ENCODE peak calls at places on chromosomes 11 and 22, in ten cellular contexts. Z is GM12865, V is foreskin keratinocyte, R is iPS DF 6.9, Q is NCI-H187, D is NT2/D1, O is NCI-H2171, B is GM13976, C is A549, E is naive B cell. H is an unnamed sample.
A peak's percentile ranks its signal among the peaks of the same experiment; 100 is the strongest.

GRCh38 chr11:58958500-58958899 is 19.2 kb downstream of the GLYATL1 start:
- DNase-seq in D (peak; percentile 20), R (peak; percentile 18), E (peak; percentile 70), C (peak; percentile 19), Z (peak; percentile 65), B (peak; percentile 58), V (no peak), Q (no peak), O (no peak), H (peak; percentile 69)

GRCh38 chr22:24521791-24522245 is 26.7 kb downstream of the UPB1 start:
- DNase-seq in E (no peak), C (peak; percentile 71), R (peak; percentile 85), Q (peak; percentile 3), B (peak; percentile 68), V (peak; percentile 84), O (peak; percentile 57), Z (peak; percentile 75), D (peak; percentile 64), H (peak; percentile 57)

GRCh38 chr11:118265954-118266353 is 1.9 kb upstream of the MPZL2 start:
- DNase-seq in D (no peak), R (no peak), E (no peak), O (no peak), C (no peak), B (no peak), Z (no peak), V (peak; percentile 64), Q (no peak), H (no peak)

GRCh38 chr11:2390871-2391662 is 9.5 kb upstream of the TSSC4 start:
- DNase-seq in R (no peak), B (no peak), V (peak; percentile 43), O (peak; percentile 35), E (no peak), Z (no peak), C (peak; percentile 44), Q (no peak), D (peak; percentile 59), H (peak; percentile 55)

GRCh38 chr22:36430863-36431262 is 43.1 kb upstream of the MYH9 start:
- DNase-seq in D (no peak), O (no peak), Q (no peak), C (peak; percentile 53), R (no peak), E (no peak), Z (no peak), V (no peak), B (no peak), H (no peak)

GRCh38 chr11:76838422-76839068 is 22.2 kb upstream of the ACER3 start:
- DNase-seq in R (peak; percentile 67), C (peak; percentile 55), B (no peak), O (no peak), Z (no peak), D (no peak), E (no peak), V (no peak), Q (no peak), H (no peak)

GRCh38 chr22:31080164-31080847 is 812 bp upstream of the SMTN start:
- DNase-seq in C (no peak), B (no peak), V (no peak), Z (no peak), Q (no peak), D (no peak), E (no peak), O (no peak), R (no peak), H (no peak)

GRCh38 chr11:58165504-58166106 is 23.3 kb upstream of the OR9Q2 start:
- DNase-seq in R (no peak), D (no peak), O (no peak), Q (no peak), V (no peak), Z (no peak), C (no peak), E (no peak), B (no peak), H (no peak)

GRCh38 chr11:128238521-128239222 is 348.7 kb downstream of the ETS1 start:
- DNase-seq in E (peak; percentile 13), D (no peak), B (peak; percentile 31), R (no peak), C (no peak), O (no peak), Z (no peak), Q (no peak), V (no peak), H (no peak)

GRCh38 chr22:23686416-23687024 is 4.3 kb upstream of the RGL4 start:
- DNase-seq in E (no peak), V (no peak), D (no peak), C (no peak), Q (no peak), R (no peak), B (peak; percentile 6), Z (no peak), O (no peak), H (no peak)

GRCh38 chr22:44192098-44192810 is 11.5 kb downstream of the PARVG start:
- DNase-seq in B (peak; percentile 66), D (peak; percentile 36), R (peak; percentile 9), V (no peak), C (peak; percentile 56), E (no peak), Z (peak; percentile 71), O (no peak), Q (no peak), H (no peak)

GRCh38 chr22:48332438-48333322 is 1495.0 kb downstream of the BRD1 start:
- DNase-seq in V (no peak), B (no peak), C (no peak), O (no peak), Z (no peak), R (no peak), E (no peak), Q (no peak), D (no peak), H (no peak)

GRCh38 chr11:114296190-114296978 is at the start of gene NNMT:
- DNase-seq in B (no peak), Q (no peak), V (no peak), D (no peak), Z (no peak), C (peak; percentile 87), O (no peak), R (no peak), E (no peak), H (no peak)

GRCh38 chr11:28110839-28111235 is 2.6 kb downstream of the METTL15 start:
- DNase-seq in V (no peak), D (no peak), B (no peak), O (no peak), C (no peak), R (no peak), Q (no peak), E (peak; percentile 3), Z (no peak), H (no peak)

GRCh38 chr11:126857860-126858808 is 142.4 kb downstream of the KIRREL3 start:
- DNase-seq in C (peak; percentile 26), B (no peak), V (peak; percentile 64), D (no peak), R (no peak), O (peak; percentile 60), E (no peak), Z (no peak), Q (peak; percentile 93), H (no peak)

GRCh38 chr22:22400099-22400498 is 108.4 kb downstream of the ZNF280B start:
- DNase-seq in Z (no peak), O (no peak), B (no peak), V (no peak), E (no peak), Q (no peak), R (no peak), C (no peak), D (no peak), H (no peak)

GRCh38 chr11:104142701-104143100 is 21.2 kb downstream of the PDGFD start:
- DNase-seq in E (no peak), Z (no peak), Q (no peak), D (no peak), B (no peak), O (no peak), V (no peak), C (no peak), R (no peak), H (no peak)

GRCh38 chr11:128328955-128329551 is 258.3 kb downstream of the ETS1 start:
- DNase-seq in O (no peak), Z (no peak), E (peak; percentile 22), B (no peak), D (no peak), C (no peak), R (no peak), Q (no peak), V (no peak), H (no peak)

GRCh38 chr11:111944651-111945051 is 7.5 kb downstream of the DIXDC1 start:
- DNase-seq in O (no peak), C (peak; percentile 57), V (peak; percentile 93), Z (no peak), E (no peak), Q (no peak), R (no peak), B (no peak), D (no peak), H (no peak)

GRCh38 chr11:111422494-111423249 is 43.6 kb upstream of the POU2AF1 start:
- DNase-seq in Q (no peak), V (no peak), C (peak; percentile 55), B (peak; percentile 62), O (peak; percentile 62), D (peak; percentile 65), R (peak; percentile 67), Z (peak; percentile 86), E (peak; percentile 76), H (peak; percentile 49)

GRCh38 chr11:130408401-130408890 is 20.0 kb downstream of the ADAMTS8 start:
- DNase-seq in Q (no peak), R (no peak), B (no peak), E (no peak), C (no peak), V (no peak), Z (no peak), O (no peak), D (no peak), H (no peak)

GRCh38 chr22:38870791-38871359 is 1.1 kb downstream of the CBX6 start:
- DNase-seq in C (no peak), D (no peak), Q (no peak), R (no peak), E (no peak), O (no peak), V (no peak), B (no peak), Z (no peak), H (no peak)

GRCh38 chr22:31139866-31140716 is at the start of gene PLA2G3:
- DNase-seq in Z (no peak), R (peak; percentile 97), D (peak; percentile 70), E (no peak), V (peak; percentile 34), C (no peak), B (peak; percentile 26), O (peak; percentile 69), Q (peak; percentile 12), H (no peak)

GRCh38 chr22:40244586-40244985 is 66.9 kb downstream of the TNRC6B start:
- DNase-seq in Q (no peak), B (no peak), Z (no peak), C (no peak), E (no peak), D (no peak), R (no peak), O (no peak), V (no peak), H (no peak)

GRCh38 chr11:72574534-72575460 is 99.4 kb downstream of the PDE2A start:
- DNase-seq in Z (no peak), C (no peak), R (no peak), E (no peak), B (no peak), D (no peak), O (peak; percentile 57), Q (no peak), V (no peak), H (no peak)

GRCh38 chr22:50209893-50210292 is 9.1 kb downstream of the SELENOO start:
- DNase-seq in Z (peak; percentile 74), C (peak; percentile 52), V (peak; percentile 27), D (no peak), B (peak; percentile 90), E (peak; percentile 69), R (no peak), Q (no peak), O (peak; percentile 46), H (peak; percentile 76)

GRCh38 chr11:63985812-63986155 is 454 bp upstream of the OTUB1 start:
- DNase-seq in Z (peak; percentile 82), C (no peak), V (no peak), D (no peak), Q (no peak), B (peak; percentile 83), R (no peak), E (peak; percentile 67), O (no peak), H (peak; percentile 65)

H was measured in germinal center.